ENCODE peak calls at places on chromosomes 11 and 22, in five cellular contexts. P is A549, U is ovary, S is transverse colon, Y is sigmoid colon. O is an unnamed sample.
A peak's percentile ranks its signal among the peaks of the same experiment; 100 is the strongest.

GRCh38 chr11:134759314-134759713 is 347.3 kb upstream of the B3GAT1 start:
- DNase-seq in P (no peak), U (no peak), S (no peak), Y (no peak), O (no peak)

GRCh38 chr22:26821854-26822253 is 164.5 kb downstream of the MIAT start:
- DNase-seq in P (no peak), U (no peak), S (no peak), Y (no peak), O (no peak)

GRCh38 chr11:85685131-85685819 is 720 bp downstream of the CCDC89 start:
- DNase-seq in P (no peak), U (peak; percentile 48), S (no peak), Y (peak; percentile 70), O (no peak)

GRCh38 chr11:1162498-1163311 is 5.0 kb downstream of the MUC5AC start:
- DNase-seq in P (no peak), U (no peak), S (no peak), Y (peak; percentile 27), O (no peak)

GRCh38 chr11:121048464-121049233 is 24.7 kb downstream of the TBCEL start:
- DNase-seq in P (no peak), U (no peak), S (no peak), Y (no peak), O (no peak)

GRCh38 chr11:81725691-81726090 is 1008.0 kb downstream of the FAM181B start:
- DNase-seq in P (no peak), U (no peak), S (no peak), Y (no peak), O (no peak)

GRCh38 chr11:10984250-10984649 is 126.4 kb upstream of the ZBED5 start:
- DNase-seq in P (peak; percentile 30), U (no peak), S (no peak), Y (no peak), O (no peak)

GRCh38 chr22:27242917-27243589 is 558.5 kb downstream of the MN1 start:
- DNase-seq in P (peak; percentile 91), U (no peak), S (no peak), Y (no peak), O (no peak)

GRCh38 chr22:44363214-44363979 is 50.6 kb upstream of the SHISAL1 start:
- DNase-seq in P (peak; percentile 90), U (peak; percentile 95), S (peak; percentile 80), Y (peak; percentile 97), O (peak; percentile 46)

GRCh38 chr11:45187375-45187774 is 40.9 kb downstream of the PRDM11 start:
- DNase-seq in P (no peak), U (no peak), S (no peak), Y (peak; percentile 52), O (no peak)

GRCh38 chr22:19329454-19329853 is 37.9 kb upstream of the CLTCL1 start:
- DNase-seq in P (no peak), U (no peak), S (no peak), Y (no peak), O (no peak)

GRCh38 chr22:27094633-27095308 is 437.4 kb downstream of the MIAT start:
- DNase-seq in P (no peak), U (no peak), S (no peak), Y (peak; percentile 72), O (no peak)

GRCh38 chr11:32402836-32403235 is 32.5 kb downstream of the WT1 start:
- DNase-seq in P (no peak), U (no peak), S (no peak), Y (no peak), O (no peak)

GRCh38 chr11:67304511-67305113 is 1.3 kb downstream of the SSH3 start:
- DNase-seq in P (no peak), U (no peak), S (peak; percentile 9), Y (peak; percentile 62), O (no peak)

GRCh38 chr11:75792997-75793800 is 21.8 kb upstream of the UVRAG start:
- DNase-seq in P (no peak), U (no peak), S (no peak), Y (no peak), O (no peak)

GRCh38 chr11:128204898-128205297 is 382.5 kb downstream of the ETS1 start:
- DNase-seq in P (no peak), U (no peak), S (no peak), Y (no peak), O (no peak)

GRCh38 chr11:11370263-11371060 is 17.4 kb upstream of the CSNK2A3 start:
- DNase-seq in P (no peak), U (no peak), S (no peak), Y (no peak), O (no peak)

GRCh38 chr11:61413496-61413895 is 16.3 kb downstream of the CPSF7 start:
- DNase-seq in P (no peak), U (no peak), S (no peak), Y (no peak), O (no peak)

GRCh38 chr11:117019871-117020270 is 78.4 kb downstream of the SIK3 start:
- DNase-seq in P (no peak), U (no peak), S (no peak), Y (no peak), O (no peak)

GRCh38 chr11:99973993-99974392 is 713.1 kb upstream of the ARHGAP42 start:
- DNase-seq in P (peak; percentile 21), U (no peak), S (no peak), Y (no peak), O (no peak)

GRCh38 chr22:23781065-23781464 is 5.7 kb upstream of the SMARCB1 start:
- DNase-seq in P (no peak), U (no peak), S (no peak), Y (no peak), O (no peak)

GRCh38 chr11:124717786-124718634 is 21.7 kb upstream of the NRGN start:
- DNase-seq in P (no peak), U (no peak), S (no peak), Y (no peak), O (no peak)

GRCh38 chr11:9569588-9570164 is 3.8 kb upstream of the WEE1 start:
- DNase-seq in P (no peak), U (no peak), S (no peak), Y (no peak), O (no peak)

GRCh38 chr11:108369064-108369463 is 98.3 kb downstream of the C11orf65 start:
- DNase-seq in P (no peak), U (no peak), S (no peak), Y (no peak), O (no peak)

GRCh38 chr11:108370315-108370714 is 97.0 kb downstream of the C11orf65 start:
- DNase-seq in P (no peak), U (no peak), S (no peak), Y (no peak), O (no peak)

GRCh38 chr11:108368134-108368533 is 99.2 kb downstream of the C11orf65 start:
- DNase-seq in P (no peak), U (no peak), S (no peak), Y (no peak), O (no peak)

DNA sequence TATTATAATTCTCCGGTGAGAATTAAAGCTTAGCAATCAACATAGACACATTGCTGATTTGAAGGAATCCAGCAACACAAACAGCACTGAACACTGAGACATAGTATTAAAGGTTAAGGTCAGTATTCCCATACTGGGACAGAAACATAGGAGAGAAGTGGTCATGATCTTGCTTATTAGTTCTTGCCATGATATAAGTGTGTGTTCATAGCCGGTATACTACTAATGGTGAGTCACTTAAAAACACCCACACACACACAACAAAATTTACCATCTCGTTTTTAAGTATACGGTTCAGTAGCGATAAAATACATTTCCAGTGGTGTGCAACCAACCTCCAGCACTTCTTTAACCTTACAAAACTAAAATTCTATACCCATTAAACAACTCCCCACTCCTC is 96.3 kb downstream of the C11orf65 start:
- DNase-seq in P (no peak), U (no peak), S (no peak), Y (no peak), O (no peak)
- H3K27ac ChIP-seq in P (no peak overlapping the region), U (no peak overlapping the region), S (no peak overlapping the region), Y (no peak overlapping the region), O (no peak overlapping the region)

DNA sequence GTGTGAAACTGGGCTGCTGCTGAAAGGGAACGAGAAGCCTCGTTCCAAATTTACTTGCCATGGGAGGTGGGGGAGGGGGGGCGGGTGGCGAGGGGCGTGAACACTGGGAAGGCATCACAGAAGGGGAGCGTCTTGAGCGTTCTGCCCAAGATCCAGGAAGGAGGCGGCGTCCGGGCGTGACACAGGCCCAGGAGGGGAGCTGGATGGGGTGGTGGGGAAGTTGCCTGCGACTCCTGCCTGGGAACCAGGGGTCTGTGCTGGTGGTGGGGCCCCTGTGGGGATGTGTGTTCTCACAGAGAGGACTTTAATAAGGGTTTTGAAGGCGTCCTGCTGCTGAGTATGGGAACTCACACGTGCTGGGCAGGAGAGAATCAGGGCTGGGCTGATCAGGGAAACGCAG is 213.6 kb downstream of the CTTN start:
- DNase-seq in P (no peak), U (no peak), S (no peak), Y (no peak), O (no peak)
- TF ChIP-seq CTCF in P (no peak), U (no peak), S (no peak), Y (no peak), O (no peak)

GRCh38 chr11:129280027-129280811 is 88.1 kb upstream of the ARHGAP32 start:
- DNase-seq in P (no peak), U (no peak), S (peak; percentile 8), Y (no peak), O (no peak)

GRCh38 chr11:129278586-129279319 is 86.6 kb upstream of the ARHGAP32 start:
- DNase-seq in P (no peak), U (peak; percentile 40), S (peak; percentile 12), Y (no peak), O (no peak)

GRCh38 chr11:129277216-129277838 is 85.2 kb upstream of the ARHGAP32 start:
- DNase-seq in P (no peak), U (no peak), S (no peak), Y (no peak), O (no peak)

GRCh38 chr11:129281471-129282268 is 89.5 kb upstream of the ARHGAP32 start:
- DNase-seq in P (no peak), U (no peak), S (no peak), Y (no peak), O (no peak)

GRCh38 chr11:129279326-129280026 is 87.4 kb upstream of the ARHGAP32 start:
- DNase-seq in P (peak; percentile 68), U (peak; percentile 87), S (peak; percentile 84), Y (peak; percentile 87), O (peak; percentile 51)
- TF ChIP-seq EP300 in P (no peak), U (no peak), S (no peak), Y (no peak), O (no peak)

GRCh38 chr11:5994791-5995190 is 8.0 kb upstream of the OR52L1 start:
- DNase-seq in P (no peak), U (no peak), S (no peak), Y (no peak), O (no peak)

GRCh38 chr11:5986885-5987284 is at the start of gene OR52L1:
- DNase-seq in P (no peak), U (no peak), S (no peak), Y (no peak), O (no peak)

GRCh38 chr11:5992604-5993251 is 5.9 kb upstream of the OR52L1 start:
- DNase-seq in P (peak; percentile 37), U (no peak), S (no peak), Y (no peak), O (no peak)

GRCh38 chr11:5989203-5989602 is 2.4 kb upstream of the OR52L1 start:
- DNase-seq in P (no peak), U (no peak), S (no peak), Y (no peak), O (no peak)

DNA sequence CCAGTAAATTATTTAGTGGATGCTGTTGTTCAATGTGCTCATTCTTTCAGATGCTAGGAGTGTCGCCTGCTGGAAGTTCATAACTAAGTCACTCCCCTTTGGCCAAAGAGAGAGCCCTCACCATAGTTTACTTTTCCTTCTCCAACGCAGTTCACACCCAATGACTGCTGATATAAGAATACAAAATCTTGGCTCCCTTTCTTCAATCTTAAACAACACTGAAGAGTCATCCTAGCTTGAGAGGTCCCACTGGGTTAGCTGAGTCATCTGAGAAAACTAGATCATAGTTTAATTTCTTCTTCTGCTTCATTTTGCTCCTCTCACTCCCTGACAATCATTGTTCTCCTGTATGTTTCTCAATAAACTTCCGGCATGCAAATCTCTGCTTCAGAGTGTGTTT is 5.4 kb upstream of the OR52L1 start:
- DNase-seq in P (no peak), U (no peak), S (no peak), Y (no peak), O (no peak)
- H3K27ac ChIP-seq in P (no peak overlapping the region), U (no peak overlapping the region), S (no peak overlapping the region), Y (no peak overlapping the region), O (no peak overlapping the region)

O was measured in tibial nerve.